ENCODE peak calls at places on chromosome 6, in eight cellular contexts. A is RKO; J is CD8-positive, alpha-beta T cell; Q is right lobe of liver; B is foreskin fibroblast; Y is nucleus accumbens; R is pancreas; H is left lung. S is an unnamed sample.

GRCh38 chr6:138970856-138971425 is 17.1 kb downstream of the REPS1 start:
- DNase-seq in A (peak), J (no peak), Q (no peak), B (peak), Y (no peak), R (no peak), H (no peak), S (peak)

GRCh38 chr6:112337209-112337638 is 9.9 kb upstream of the RFPL4B start:
- DNase-seq in A (peak), J (no peak), Q (no peak), B (peak), Y (peak), R (peak), H (peak), S (peak)

GRCh38 chr6:68128211-68128610 is 506.9 kb upstream of the ADGRB3 start:
- DNase-seq in A (no peak), J (no peak), Q (no peak), B (no peak), Y (no peak), R (no peak), H (no peak), S (no peak)

GRCh38 chr6:80163754-80164187 is 57.3 kb downstream of the BCKDHB start:
- DNase-seq in A (peak), J (no peak), Q (no peak), B (peak), Y (no peak), R (no peak), H (no peak), S (peak)

GRCh38 chr6:167937948-167938911 is 59.2 kb upstream of the KIF25 start:
- DNase-seq in A (no peak), J (no peak), Q (no peak), B (no peak), Y (no peak), R (no peak), H (no peak), S (no peak)

GRCh38 chr6:110113989-110114388 is 65.5 kb downstream of the WASF1 start:
- DNase-seq in A (no peak), J (no peak), Q (no peak), B (no peak), Y (no peak), R (no peak), H (no peak), S (no peak)

GRCh38 chr6:81304486-81304885 is 448.0 kb downstream of the TENT5A start:
- DNase-seq in A (no peak), J (no peak), Q (no peak), B (no peak), Y (no peak), R (no peak), H (no peak), S (peak)

GRCh38 chr6:10720229-10720959 is 2.5 kb upstream of the TMEM14C start:
- DNase-seq in A (peak), J (peak), Q (peak), B (no peak), Y (no peak), R (peak), H (peak), S (peak)

GRCh38 chr6:135116566-135116965 is 61.9 kb upstream of the HBS1L start:
- DNase-seq in A (no peak), J (no peak), Q (no peak), B (no peak), Y (no peak), R (no peak), H (no peak), S (no peak)

GRCh38 chr6:28944412-28945006 is 20.7 kb upstream of the TRIM27 start:
- DNase-seq in A (peak), J (peak), Q (no peak), B (peak), Y (peak), R (peak), H (no peak), S (peak)

GRCh38 chr6:149060300-149060984 is 257.1 kb upstream of the TAB2 start:
- DNase-seq in A (no peak), J (peak), Q (no peak), B (no peak), Y (no peak), R (no peak), H (no peak), S (no peak)

GRCh38 chr6:95601133-95601532 is 23.8 kb downstream of the MANEA start:
- DNase-seq in A (no peak), J (no peak), Q (no peak), B (peak), Y (no peak), R (no peak), H (no peak), S (no peak)

GRCh38 chr6:170232186-170233002 is 58.5 kb downstream of the DLL1 start:
- DNase-seq in A (no peak), J (no peak), Q (peak), B (no peak), Y (no peak), R (no peak), H (no peak), S (peak)

GRCh38 chr6:44508646-44509045 is 121.1 kb downstream of the CDC5L start:
- DNase-seq in A (no peak), J (no peak), Q (no peak), B (peak), Y (no peak), R (no peak), H (no peak), S (peak)

GRCh38 chr6:45923831-45924391 is 91.7 kb downstream of the CLIC5 start:
- DNase-seq in A (no peak), J (no peak), Q (no peak), B (peak), Y (no peak), R (no peak), H (no peak), S (peak)

GRCh38 chr6:92469429-92469828 is 949.9 kb downstream of the EPHA7 start:
- DNase-seq in A (no peak), J (no peak), Q (no peak), B (no peak), Y (no peak), R (no peak), H (no peak), S (no peak)

GRCh38 chr6:14831922-14832321 is 413.9 kb upstream of the JARID2 start:
- DNase-seq in A (no peak), J (no peak), Q (no peak), B (no peak), Y (no peak), R (no peak), H (no peak), S (no peak)

GRCh38 chr6:42251911-42252637 is 34.4 kb upstream of the MRPS10 start:
- DNase-seq in A (no peak), J (no peak), Q (peak), B (peak), Y (no peak), R (peak), H (peak), S (peak)

GRCh38 chr6:156634048-156634447 is 143.1 kb upstream of the ARID1B start:
- DNase-seq in A (no peak), J (no peak), Q (no peak), B (no peak), Y (no peak), R (no peak), H (no peak), S (no peak)

GRCh38 chr6:36387440-36388303 is at the start of gene ETV7:
- DNase-seq in A (peak), J (peak), Q (no peak), B (no peak), Y (no peak), R (peak), H (peak), S (no peak)

GRCh38 chr6:20402181-20403079 is 751 bp downstream of the E2F3 start:
- DNase-seq in A (peak), J (peak), Q (peak), B (no peak), Y (peak), R (peak), H (peak), S (peak)

GRCh38 chr6:19269341-19269898 is 567.8 kb upstream of the ID4 start:
- DNase-seq in A (no peak), J (no peak), Q (no peak), B (no peak), Y (no peak), R (no peak), H (no peak), S (no peak)

GRCh38 chr6:3357669-3358068 is 98.9 kb downstream of the PSMG4 start:
- DNase-seq in A (no peak), J (no peak), Q (no peak), B (no peak), Y (no peak), R (no peak), H (no peak), S (no peak)

GRCh38 chr6:140253096-140253495 is 878.6 kb upstream of the CITED2 start:
- DNase-seq in A (no peak), J (no peak), Q (no peak), B (peak), Y (no peak), R (no peak), H (no peak), S (peak)

GRCh38 chr6:161151660-161152526 is 122.0 kb downstream of the AGPAT4 start:
- DNase-seq in A (no peak), J (no peak), Q (no peak), B (no peak), Y (no peak), R (no peak), H (no peak), S (no peak)

GRCh38 chr6:51775942-51776860 is 311.2 kb downstream of the PKHD1 start:
- DNase-seq in A (no peak), J (no peak), Q (no peak), B (no peak), Y (no peak), R (no peak), H (no peak), S (no peak)

GRCh38 chr6:155130161-155130853 is 133.5 kb upstream of the CLDN20 start:
- DNase-seq in A (no peak), J (no peak), Q (no peak), B (no peak), Y (no peak), R (no peak), H (no peak), S (no peak)

GRCh38 chr6:134240664-134241431 is 77.1 kb downstream of the SGK1 start:
- DNase-seq in A (no peak), J (peak), Q (peak), B (no peak), Y (no peak), R (peak), H (peak), S (no peak)

GRCh38 chr6:79084693-79085092 is 6.6 kb upstream of the PHIP start:
- DNase-seq in A (no peak), J (no peak), Q (no peak), B (peak), Y (no peak), R (no peak), H (no peak), S (peak)